ENCODE peak calls at places on chromosomes 1 and 21, in eight cellular contexts. C is IMR-90, T is A549, W is cardiac muscle cell, E is BJ, Y is pancreas, O is body of pancreas, Q is hepatocyte. M is an unnamed sample.

GRCh38 chr1:20184997-20185833 is 681 bp upstream of the UBXN10 start:
- DNase-seq in C (no peak), T (no peak), W (no peak), E (no peak), Y (no peak), O (no peak), Q (no peak), M (no peak)

GRCh38 chr1:167687919-167688519 is 33.8 kb upstream of the MPZL1 start:
- DNase-seq in C (peak; percentile 78), T (peak; percentile 76), W (peak; percentile 84), E (no peak), Y (no peak), O (peak; percentile 77), Q (peak; percentile 88), M (peak; percentile 84)

GRCh38 chr1:30698401-30698981 is 24.9 kb downstream of the MATN1 start:
- DNase-seq in C (no peak), T (no peak), W (no peak), E (no peak), Y (peak; percentile 45), O (no peak), Q (no peak), M (no peak)

GRCh38 chr1:197467881-197468280 is 199.8 kb downstream of the CRB1 start:
- DNase-seq in C (peak; percentile 52), T (no peak), W (no peak), E (peak; percentile 72), Y (no peak), O (no peak), Q (no peak), M (no peak)

GRCh38 chr1:217911908-217912307 is 280.8 kb downstream of the SPATA17 start:
- DNase-seq in C (no peak), T (peak; percentile 19), W (no peak), E (no peak), Y (no peak), O (no peak), Q (no peak), M (no peak)

GRCh38 chr1:85502625-85503083 is 37.7 kb upstream of the DDAH1 start:
- DNase-seq in C (peak; percentile 85), T (peak; percentile 65), W (peak; percentile 51), E (no peak), Y (no peak), O (peak; percentile 73), Q (peak; percentile 79), M (peak; percentile 70)

GRCh38 chr1:22527555-22528296 is 35.6 kb upstream of the EPHA8 start:
- DNase-seq in C (no peak), T (no peak), W (peak; percentile 44), E (no peak), Y (peak; percentile 63), O (peak; percentile 39), Q (no peak), M (no peak)

GRCh38 chr1:55833452-55834160 is 618.4 kb upstream of the USP24 start:
- DNase-seq in C (peak; percentile 92), T (no peak), W (no peak), E (peak; percentile 74), Y (no peak), O (no peak), Q (no peak), M (no peak)

GRCh38 chr1:32703479-32704291 is 1.1 kb upstream of the SYNC start:
- DNase-seq in C (peak; percentile 99), T (peak; percentile 70), W (no peak), E (peak; percentile 93), Y (no peak), O (peak; percentile 48), Q (peak; percentile 77), M (no peak)

GRCh38 chr1:212432706-212433576 is at the start of gene NENF:
- DNase-seq in C (peak; percentile 72), T (peak; percentile 80), W (peak; percentile 94), E (peak; percentile 11), Y (peak; percentile 95), O (peak; percentile 86), Q (peak; percentile 94), M (peak; percentile 88)

DNA sequence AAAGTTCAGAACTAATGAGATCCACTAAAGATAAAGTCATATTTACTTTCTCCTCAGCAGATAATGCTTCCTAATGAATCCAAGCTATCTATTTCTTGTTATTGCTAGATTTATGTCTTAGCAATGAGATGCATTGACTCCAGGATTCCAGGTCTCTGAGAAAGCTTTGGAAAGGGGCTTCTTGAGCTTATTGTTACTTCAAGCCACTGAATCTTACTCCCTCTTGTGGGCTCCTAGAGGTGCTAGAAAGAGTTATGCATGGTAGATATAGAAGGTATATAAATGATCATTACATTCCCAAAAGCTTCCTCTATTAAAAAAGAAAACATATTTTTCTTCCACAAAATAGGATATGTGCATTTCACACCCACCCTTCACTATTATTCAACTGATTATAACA is 246.4 kb upstream of the ADAMTS5 start:
- DNase-seq in C (peak; percentile 36), T (no peak), W (peak; percentile 45), E (no peak), Y (no peak), O (no peak), Q (no peak), M (no peak)
- TF ChIP-seq CTCF in C (peak; percentile 40), T (no peak), W (peak; percentile 40), E (peak; percentile 35), Y (no peak), O (no peak), Q (peak; percentile 37), M (no peak)

GRCh38 chr1:156848461-156849150 is 10.3 kb downstream of the INSRR start:
- DNase-seq in C (no peak), T (no peak), W (peak; percentile 32), E (no peak), Y (no peak), O (peak; percentile 39), Q (peak; percentile 56), M (peak; percentile 73)
- H3K4me3 ChIP-seq in C (no peak overlapping the region), T (no peak overlapping the region), W (no peak overlapping the region), E (no peak overlapping the region), Y (no peak overlapping the region), O (no peak overlapping the region), Q (no peak overlapping the region), M (no peak overlapping the region)

GRCh38 chr1:245380790-245381535 is 226.2 kb downstream of the KIF26B start:
- DNase-seq in C (no peak), T (no peak), W (no peak), E (no peak), Y (no peak), O (no peak), Q (no peak), M (no peak)
- TF ChIP-seq CTCF in C (peak; percentile 34), T (peak; percentile 31), W (peak; percentile 30), E (peak; percentile 38), Y (no peak), O (peak; percentile 36), Q (peak; percentile 27), M (no peak)

DNA sequence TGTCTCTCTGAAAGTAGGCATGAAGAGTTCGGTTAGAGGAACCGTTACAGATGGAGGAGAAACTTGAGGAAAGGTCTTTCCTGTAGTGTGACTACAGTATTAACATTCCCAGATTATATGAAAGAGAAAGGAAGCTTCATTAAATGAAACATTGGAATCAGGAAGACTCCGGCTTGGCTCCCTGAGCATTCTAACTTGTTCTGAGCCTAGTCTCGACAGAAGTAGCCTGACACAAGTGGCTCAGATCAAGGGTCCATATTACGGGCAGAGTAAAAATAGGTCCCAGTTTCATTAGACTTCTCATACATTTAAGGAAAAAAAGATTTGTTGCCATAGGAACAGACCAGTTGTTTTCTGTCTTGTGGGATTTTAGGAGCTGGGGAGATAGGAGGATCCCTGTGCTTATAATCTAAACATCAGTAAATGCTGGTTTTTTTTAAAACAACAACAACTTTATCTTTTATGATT is 12.8 kb downstream of the SMAP2 start:
- DNase-seq in C (no peak), T (no peak), W (no peak), E (no peak), Y (no peak), O (no peak), Q (no peak), M (no peak)
- H3K4me3 ChIP-seq in C (no peak overlapping the region), T (no peak overlapping the region), W (no peak overlapping the region), E (no peak overlapping the region), Y (no peak overlapping the region), O (no peak overlapping the region), Q (no peak overlapping the region), M (no peak overlapping the region)

DNA sequence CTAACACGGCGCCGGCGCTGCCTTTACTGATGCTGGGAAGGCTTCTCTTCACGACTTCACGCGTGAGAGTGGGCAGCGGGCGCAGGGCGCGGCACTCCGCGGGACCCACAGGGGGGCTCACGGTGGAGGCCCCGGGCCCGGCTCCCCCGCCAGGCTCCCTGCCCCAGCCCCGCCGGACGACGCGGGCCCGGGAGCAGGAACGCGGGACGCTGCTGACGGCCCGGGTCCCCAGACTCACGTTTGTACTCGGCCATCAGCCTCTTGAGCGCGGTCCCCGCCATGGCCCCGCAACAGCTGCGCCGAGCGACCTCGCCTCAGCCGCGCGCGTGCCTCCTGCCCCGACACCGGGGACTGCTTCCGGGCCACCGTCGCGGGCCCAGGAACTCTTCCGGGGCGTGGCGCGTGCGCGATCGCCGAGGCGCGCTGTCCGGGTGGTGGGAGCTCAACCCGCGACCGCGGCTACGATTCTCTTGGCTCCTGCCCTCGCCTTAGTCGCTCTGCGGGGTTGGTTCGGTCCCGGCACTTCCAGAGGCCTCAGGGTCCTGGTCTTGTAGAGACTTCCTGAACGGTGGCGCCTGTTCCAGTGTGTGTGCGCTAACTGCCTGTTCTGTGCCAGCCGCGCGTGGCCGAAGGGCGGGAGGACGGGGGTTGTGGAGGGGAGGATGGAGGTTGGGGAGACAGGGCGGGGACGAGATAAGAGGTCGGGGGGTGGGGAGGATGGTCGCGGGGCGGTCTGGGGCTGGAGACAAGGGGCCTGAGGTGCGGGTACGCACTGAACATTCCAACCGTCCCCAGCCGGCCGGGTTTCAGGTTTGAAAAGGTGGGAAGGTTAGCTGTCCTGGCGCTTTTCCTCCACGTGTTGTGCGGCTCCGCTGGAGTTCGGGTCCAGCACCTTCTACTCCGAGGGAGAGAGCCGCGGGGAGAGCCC is at the start of gene UBE2G2:
- DNase-seq in C (peak; percentile 65), T (peak; percentile 75), W (peak; percentile 88), E (no peak), Y (peak; percentile 94), O (peak; percentile 77), Q (peak; percentile 90), M (peak; percentile 85)
- TF ChIP-seq CTCF in C (no peak), T (no peak), W (no peak), E (no peak), Y (no peak), O (no peak), Q (no peak), M (no peak)

DNA sequence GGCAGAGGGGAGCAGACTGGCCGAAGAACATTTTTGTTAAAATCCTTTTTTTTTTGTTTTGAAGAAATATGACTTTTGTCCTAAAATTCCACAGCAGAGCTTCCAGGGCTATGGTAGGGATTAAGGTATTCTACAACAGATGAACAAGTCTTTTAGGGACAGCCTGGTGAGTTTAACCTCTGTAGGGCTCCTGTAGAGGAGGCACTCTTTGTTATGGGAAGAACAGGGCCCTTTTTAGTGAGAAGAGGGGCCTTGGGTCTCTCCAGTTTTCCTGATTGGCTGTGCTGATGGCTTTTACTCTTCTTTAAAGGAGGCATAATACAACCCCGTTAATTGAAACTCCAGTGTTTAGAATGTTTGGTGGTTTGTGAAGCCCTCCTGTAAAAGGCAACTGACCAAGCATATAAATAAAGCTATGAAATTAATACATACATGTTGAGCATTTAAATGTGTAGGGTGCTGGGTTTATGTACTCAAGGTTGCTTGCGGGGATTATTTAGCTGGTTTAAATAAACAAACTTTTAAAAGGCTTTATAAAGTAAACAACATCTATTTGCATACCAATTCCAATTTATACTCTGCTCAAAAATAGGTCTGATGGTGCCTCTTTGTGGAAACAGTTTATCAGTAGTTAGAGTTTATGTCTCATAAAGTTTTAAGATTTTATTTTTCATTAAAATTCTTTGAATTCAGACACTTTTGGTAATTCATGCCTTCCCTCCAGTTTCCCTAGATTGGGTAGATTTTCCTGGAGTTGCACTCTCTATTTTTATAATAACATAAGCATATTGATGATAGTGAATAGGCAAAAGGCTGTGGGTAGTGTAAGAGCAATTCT is 46.5 kb downstream of the PBX1 start:
- DNase-seq in C (no peak), T (no peak), W (no peak), E (no peak), Y (no peak), O (no peak), Q (no peak), M (no peak)
- H3K4me3 ChIP-seq in C (no peak overlapping the region), T (no peak overlapping the region), W (no peak overlapping the region), E (no peak overlapping the region), Y (no peak overlapping the region), O (no peak overlapping the region), Q (no peak overlapping the region), M (no peak overlapping the region)

GRCh38 chr1:93021539-93022134 is 57.4 kb upstream of the MTF2 start:
- DNase-seq in C (peak; percentile 61), T (peak; percentile 48), W (peak; percentile 32), E (no peak), Y (no peak), O (no peak), Q (peak; percentile 59), M (no peak)
- TF ChIP-seq CTCF in C (peak; percentile 73), T (peak; percentile 58), W (peak; percentile 77), E (peak; percentile 71), Y (peak; percentile 52), O (peak; percentile 75), Q (peak; percentile 75), M (peak; percentile 49)